ENCODE peak calls at places on chromosomes 6 and 20, in ten cellular contexts. M is suprapubic skin, S is HCT116, U is right lobe of liver, W is fibroblast of lung, R is GM12865, F is A549, K is tibial artery, N is astrocyte of the spinal cord, Z is fibroblast of pulmonary artery. X is an unnamed sample.

GRCh38 chr6:148525453-148525852 is 182.8 kb downstream of the SASH1 start:
- DNase-seq in R (no peak), S (no peak), M (no peak), K (no peak), W (peak), F (no peak), U (no peak), Z (peak), N (peak), X (no peak)

GRCh38 chr6:89221971-89222887 is 5.1 kb upstream of the GABRR1 start:
- DNase-seq in U (no peak), S (no peak), R (no peak), M (no peak), W (peak), Z (peak), K (peak), F (no peak), N (peak), X (no peak)

GRCh38 chr6:12331951-12332749 is 42.0 kb downstream of the EDN1 start:
- DNase-seq in W (peak), F (peak), S (no peak), R (no peak), Z (peak), U (no peak), N (no peak), M (peak), K (no peak), X (peak)

GRCh38 chr6:156154896-156155295 is 622.3 kb upstream of the ARID1B start:
- DNase-seq in W (no peak), N (no peak), K (no peak), M (no peak), Z (peak), F (no peak), S (no peak), R (no peak), U (no peak), X (no peak)

GRCh38 chr6:106620931-106621672 is 8.2 kb downstream of the RTN4IP1 start:
- DNase-seq in M (no peak), N (peak), R (no peak), U (no peak), K (no peak), F (no peak), S (no peak), W (peak), Z (peak), X (no peak)

GRCh38 chr6:786946-787763 is 94.2 kb upstream of the EXOC2 start:
- DNase-seq in K (no peak), R (peak), M (no peak), W (no peak), S (peak), U (no peak), N (no peak), Z (peak), F (peak), X (no peak)

GRCh38 chr6:138614151-138614550 is 114.9 kb upstream of the NHSL1 start:
- DNase-seq in S (no peak), W (no peak), M (no peak), K (no peak), R (no peak), U (no peak), N (no peak), Z (no peak), F (no peak), X (no peak)

GRCh38 chr6:40355532-40355931 is 231.6 kb downstream of the LRFN2 start:
- DNase-seq in S (no peak), W (no peak), K (no peak), M (no peak), R (no peak), N (no peak), U (no peak), Z (no peak), F (no peak), X (no peak)

GRCh38 chr20:62977613-62978558 is 25.4 kb downstream of the SLC17A9 start:
- DNase-seq in M (no peak), U (no peak), S (peak), K (no peak), R (peak), Z (no peak), N (no peak), F (peak), W (no peak), X (no peak)

GRCh38 chr6:144378437-144378836 is 93.3 kb downstream of the UTRN start:
- DNase-seq in U (no peak), K (no peak), N (no peak), M (no peak), F (no peak), W (peak), S (no peak), Z (no peak), R (no peak), X (no peak)

GRCh38 chr6:155224031-155224451 is 39.8 kb upstream of the CLDN20 start:
- DNase-seq in M (no peak), Z (peak), W (peak), F (no peak), U (no peak), S (peak), N (peak), K (no peak), R (peak), X (peak)

GRCh38 chr6:2913621-2914317 is 10.7 kb upstream of the SERPINB9 start:
- DNase-seq in F (no peak), N (no peak), U (no peak), M (no peak), W (no peak), S (no peak), Z (no peak), K (no peak), R (no peak), X (no peak)

GRCh38 chr6:21753571-21754108 is 160.1 kb downstream of the SOX4 start:
- DNase-seq in F (no peak), K (no peak), W (peak), N (peak), S (no peak), Z (peak), R (no peak), M (no peak), U (no peak), X (no peak)

GRCh38 chr6:64175311-64175710 is 539.7 kb downstream of the PHF3 start:
- DNase-seq in W (no peak), K (no peak), S (no peak), F (no peak), U (no peak), N (no peak), M (no peak), Z (no peak), R (no peak), X (no peak)

GRCh38 chr20:47647994-47648393 is 137.3 kb downstream of the SULF2 start:
- DNase-seq in S (no peak), N (no peak), K (no peak), U (no peak), R (no peak), M (no peak), W (no peak), Z (no peak), F (no peak), X (no peak)
- H3K4me3 ChIP-seq in S (no peak), N (no peak), K (no peak), U (no peak), R (no peak), M (no peak), W (no peak), Z (no peak), F (no peak), X (no peak)

DNA sequence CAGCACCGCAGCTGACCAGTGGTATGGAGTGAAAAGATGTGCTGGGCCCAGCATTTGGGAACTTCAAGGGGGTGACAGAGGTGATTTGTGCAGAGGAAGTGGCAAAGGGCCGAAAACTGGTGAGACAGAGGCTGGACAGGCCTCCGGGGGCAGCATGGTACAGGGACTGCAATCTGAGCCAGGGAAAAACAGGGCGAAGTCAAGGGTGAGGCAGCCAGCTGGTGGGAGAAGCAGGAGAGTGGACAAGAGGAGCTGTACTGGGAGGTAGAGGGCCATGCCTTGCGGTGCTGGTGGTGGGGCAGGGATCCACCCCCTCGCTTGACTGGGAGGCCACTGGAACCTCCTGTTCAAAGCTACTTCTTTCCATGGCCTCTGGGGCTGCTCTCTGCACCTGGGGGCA is 7.3 kb upstream of the GFRA4 start:
- DNase-seq in K (no peak), S (no peak), M (no peak), N (no peak), F (no peak), Z (peak), U (no peak), W (no peak), R (no peak), X (no peak)
- TF ChIP-seq CTCF in K (no peak), S (peak), M (no peak), N (peak), F (no peak), Z (peak), U (no peak), W (peak), R (no peak), X (peak)

GRCh38 chr6:109230444-109230843 is 135.1 kb downstream of the CEP57L1 start:
- DNase-seq in R (no peak), N (no peak), F (no peak), Z (no peak), M (no peak), W (no peak), U (no peak), S (no peak), K (peak), X (no peak)
- H3K4me3 ChIP-seq in R (no peak), N (no peak), F (no peak), Z (no peak), M (no peak), W (no peak), U (no peak), S (no peak), K (no peak), X (no peak)

DNA sequence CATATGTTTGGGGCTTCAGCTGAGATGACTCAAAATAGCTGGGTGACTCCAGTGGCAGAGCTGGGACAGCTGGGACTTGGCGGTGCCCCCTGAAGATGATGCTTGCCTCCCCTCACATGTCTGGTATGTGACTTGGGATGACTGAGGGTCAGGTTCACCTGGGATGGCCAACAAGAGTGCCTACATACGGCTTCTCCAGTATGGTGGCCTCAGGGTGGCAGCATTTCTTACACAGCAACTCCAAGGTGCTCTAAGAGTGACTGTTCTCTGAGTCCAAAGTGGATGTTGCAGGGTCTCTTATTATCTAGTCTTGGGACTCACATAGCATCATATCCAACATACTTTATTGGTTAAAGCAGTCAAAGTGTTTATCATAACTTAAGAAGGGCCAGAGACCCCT is 87.8 kb upstream of the CENPW start:
- DNase-seq in M (no peak), U (no peak), K (no peak), Z (no peak), S (no peak), N (no peak), R (no peak), F (no peak), W (no peak), X (no peak)
- TF ChIP-seq CTCF in M (no peak), U (no peak), K (no peak), Z (no peak), S (no peak), N (no peak), R (no peak), F (no peak), W (no peak), X (no peak)

GRCh38 chr6:157869673-157870302 is 46.7 kb downstream of the SNX9 start:
- DNase-seq in U (no peak), Z (no peak), M (no peak), R (no peak), K (no peak), S (no peak), W (no peak), N (no peak), F (no peak), X (no peak)
- H3K4me3 ChIP-seq in U (no peak), Z (no peak), M (no peak), R (no peak), K (no peak), S (no peak), W (no peak), N (no peak), F (no peak), X (no peak)

GRCh38 chr6:151353795-151354194 is 37.6 kb downstream of the ZBTB2 start:
- DNase-seq in W (no peak), S (no peak), N (no peak), U (no peak), M (no peak), R (no peak), F (no peak), Z (no peak), K (no peak), X (no peak)
- TF ChIP-seq CTCF in W (no peak), S (no peak), N (no peak), U (no peak), M (no peak), R (no peak), F (no peak), Z (no peak), K (no peak), X (no peak)

GRCh38 chr6:6591778-6592388 is 3.4 kb downstream of the LY86 start:
- DNase-seq in Z (no peak), S (no peak), R (peak), K (no peak), F (no peak), U (no peak), W (no peak), M (no peak), N (no peak), X (no peak)
- H3K4me3 ChIP-seq in Z (no peak), S (no peak), R (peak), K (no peak), F (no peak), U (no peak), W (no peak), M (no peak), N (no peak), X (no peak)

X was measured in AG04449.